ENCODE peak calls at places on chromosomes 2 and 18, in six cellular contexts. S is stimulated activated CD8-positive, alpha-beta memory T cell treated with anti-CD3 and anti-CD28 coated beads, Interleukin-4, amount 100 ng/mL, for 1 hour; M is lung microvascular endothelial cell; E is renal cortical epithelial cell; H is HEK293T; D is dorsolateral prefrontal cortex. J is an unnamed sample.

GRCh38 chr2:120516323-120517314 is 170.7 kb downstream of the INHBB start:
- DNase-seq in E (no peak), M (peak), S (no peak), H (no peak), D (no peak), J (no peak)

GRCh38 chr18:76982038-76982437 is 150.5 kb downstream of the MBP start:
- DNase-seq in M (no peak), E (no peak), S (no peak), D (no peak), H (no peak), J (no peak)

GRCh38 chr2:120904379-120904778 is 168.7 kb downstream of the GLI2 start:
- DNase-seq in E (no peak), S (no peak), M (no peak), H (no peak), D (no peak), J (no peak)

GRCh38 chr2:85935170-85935745 is 46.5 kb upstream of the ST3GAL5 start:
- DNase-seq in E (no peak), D (no peak), H (no peak), M (no peak), S (no peak), J (no peak)

GRCh38 chr2:232418466-232419244 is 12.0 kb downstream of the ALPG start:
- DNase-seq in D (no peak), H (no peak), M (no peak), E (no peak), S (no peak), J (no peak)

GRCh38 chr2:182170341-182170740 is 184.7 kb downstream of the PPP1R1C start:
- DNase-seq in S (no peak), E (no peak), D (no peak), H (no peak), M (no peak), J (no peak)

GRCh38 chr18:77165489-77166415 is 33.2 kb upstream of the MBP start:
- DNase-seq in M (no peak), D (no peak), S (no peak), H (no peak), E (no peak), J (no peak)

GRCh38 chr2:208179028-208179609 is 10.7 kb downstream of the C2orf80 start:
- DNase-seq in S (no peak), H (no peak), E (peak), M (no peak), D (no peak), J (no peak)

GRCh38 chr2:135162377-135162776 is 110.3 kb downstream of the RAB3GAP1 start:
- DNase-seq in E (no peak), H (no peak), D (no peak), S (no peak), M (no peak), J (no peak)

GRCh38 chr2:72427022-72427861 is 279.6 kb upstream of the CYP26B1 start:
- DNase-seq in S (no peak), E (no peak), M (no peak), H (no peak), D (no peak), J (no peak)

GRCh38 chr2:43265006-43265770 is 38.8 kb upstream of the ZFP36L2 start:
- DNase-seq in M (no peak), S (no peak), E (no peak), D (no peak), H (no peak), J (no peak)

GRCh38 chr2:224837558-224837957 is 121.4 kb upstream of the CCDC195 start:
- DNase-seq in E (peak), M (peak), D (no peak), H (no peak), S (no peak), J (no peak)

GRCh38 chr2:237912271-237913192 is 53.1 kb downstream of the RAMP1 start:
- DNase-seq in E (no peak), D (peak), M (no peak), S (no peak), H (no peak), J (no peak)

GRCh38 chr2:145690183-145690582 is 1170.3 kb upstream of the ZEB2 start:
- DNase-seq in H (no peak), M (no peak), S (no peak), D (no peak), E (peak), J (no peak)

GRCh38 chr2:69167469-69167822 is 154.5 kb downstream of the ANTXR1 start:
- DNase-seq in H (no peak), E (no peak), D (no peak), M (no peak), S (no peak), J (no peak)

GRCh38 chr2:171146071-171146470 is 14.6 kb downstream of the TLK1 start:
- DNase-seq in H (no peak), M (no peak), E (no peak), S (no peak), D (no peak), J (no peak)

GRCh38 chr2:62340981-62341624 is 145.2 kb downstream of the B3GNT2 start:
- DNase-seq in H (no peak), S (no peak), D (peak), M (no peak), E (peak), J (no peak)

GRCh38 chr2:205957452-205958154 is 128.4 kb downstream of the INO80D start:
- DNase-seq in S (no peak), E (no peak), H (no peak), D (no peak), M (no peak), J (no peak)

GRCh38 chr2:24840164-24840869 is 47.1 kb downstream of the CENPO start:
- DNase-seq in E (no peak), M (no peak), S (no peak), H (no peak), D (no peak), J (no peak)

GRCh38 chr2:129129087-129129486 is 810.4 kb upstream of the HS6ST1 start:
- DNase-seq in D (no peak), H (no peak), M (no peak), S (no peak), E (no peak), J (no peak)